ENCODE peak calls at places on chromosomes 4 and X, in four cellular contexts. D, O, F and Q are unnamed samples. For H3K4me1 and H3K27me3, the result is how much of the 10 kb centered on the place peaks cover.

GRCh38 chr4:78673258-78673817 is 102.8 kb upstream of the BMP2K start:
- DNase-seq in D (no peak), O (no peak), F (no peak), Q (no peak)

GRCh38 chr4:20249333-20249732 is 2.4 kb upstream of the SLIT2 start:
- DNase-seq in D (no peak), O (no peak), F (peak), Q (no peak)

GRCh38 chr4:74370912-74371311 is 6.0 kb downstream of the EREG start:
- DNase-seq in D (no peak), O (no peak), F (peak), Q (no peak)

GRCh38 chrX:2693526-2694002 is 2.5 kb downstream of the CD99 start:
- DNase-seq in D (no peak), O (no peak), F (no peak), Q (no peak)

GRCh38 chrX:100685284-100685996 is 41.4 kb downstream of the SRPX2 start:
- DNase-seq in D (peak), O (peak), F (peak), Q (peak)

GRCh38 chr4:150211016-150211415 is 132.8 kb downstream of the DCLK2 start:
- DNase-seq in D (no peak), O (peak), F (no peak), Q (no peak)

GRCh38 chr4:121869841-121870822 is at the start of gene BBS7:
- DNase-seq in D (peak), O (peak), F (peak), Q (peak)

GRCh38 chr4:43556262-43556661 is 663.7 kb downstream of the GRXCR1 start:
- DNase-seq in D (no peak), O (no peak), F (no peak), Q (no peak)

GRCh38 chr4:120922390-120923200 is at the start of gene PRDM5:
- DNase-seq in D (no peak), O (peak), F (no peak), Q (peak)

GRCh38 chrX:156003486-156004185 is 6.1 kb downstream of the IL9R start:
- DNase-seq in D (no peak), O (no peak), F (no peak), Q (no peak)

GRCh38 chr4:176193126-176193525 is 2.3 kb downstream of the SPATA4 start:
- DNase-seq in D (no peak), O (no peak), F (no peak), Q (no peak)

GRCh38 chrX:80388206-80388605 is 32.0 kb upstream of the TENT5D start:
- DNase-seq in D (no peak), O (no peak), F (no peak), Q (no peak)

GRCh38 chr4:48194986-48195773 is 61.1 kb upstream of the TXK start:
- DNase-seq in D (no peak), O (no peak), F (no peak), Q (no peak)

GRCh38 chr4:118314221-118314620 is 38.6 kb downstream of the PRSS12 start:
- DNase-seq in D (no peak), O (no peak), F (no peak), Q (no peak)

GRCh38 chr4:2462992-2463762 is 5.7 kb upstream of the RNF4 start:
- DNase-seq in D (no peak), O (no peak), F (no peak), Q (no peak)

GRCh38 chr4:87077834-87078585 is 142.4 kb downstream of the KLHL8 start:
- DNase-seq in D (no peak), O (no peak), F (no peak), Q (no peak)

GRCh38 chrX:123267220-123267619 is 83.1 kb downstream of the GRIA3 start:
- DNase-seq in D (no peak), O (no peak), F (no peak), Q (no peak)

GRCh38 chrX:86724277-86724676 is 576.0 kb downstream of the DACH2 start:
- DNase-seq in D (no peak), O (no peak), F (no peak), Q (no peak)

GRCh38 chr4:36374836-36375511 is 93.6 kb downstream of the DTHD1 start:
- DNase-seq in D (no peak), O (no peak), F (no peak), Q (no peak)
- H3K27ac ChIP-seq in D (no peak), O (no peak), F (no peak), Q (no peak)

GRCh38 chr4:65296246-65296645 is 374.0 kb downstream of the EPHA5 start:
- DNase-seq in D (no peak), O (no peak), F (no peak), Q (no peak)

GRCh38 chr4:65302145-65302544 is 368.1 kb downstream of the EPHA5 start:
- DNase-seq in D (no peak), O (no peak), F (no peak), Q (no peak)
- H3K4me1 ChIP-seq in D (under half), O (under half), F (under half), Q (under half)

GRCh38 chr4:47031713-47032404 is 492 bp downstream of the GABRB1 start:
- DNase-seq in D (no peak), O (no peak), F (no peak), Q (no peak)
- H3K27me3 ChIP-seq in D (under half), O (under half), F (under half), Q (under half)

GRCh38 chr4:53785996-53786395 is 194.7 kb upstream of the LNX1 start:
- DNase-seq in D (no peak), O (no peak), F (no peak), Q (no peak)
- H3K27ac ChIP-seq in D (no peak), O (no peak), F (no peak), Q (no peak)

GRCh38 chr4:37661643-37662221 is 24.4 kb downstream of the RELL1 start:
- DNase-seq in D (no peak), O (no peak), F (no peak), Q (no peak)
- H3K4me1 ChIP-seq in D (under half), O (half or more), F (half or more), Q (under half)